ENCODE peak calls at places on chromosome 14, in ten cellular contexts. F is epithelial cell of esophagus; H is body of pancreas; I is brain microvascular endothelial cell; U is tibial nerve; Q is activated CD4-positive, alpha-beta T cell treated with anti-CD3 and anti-CD28 coated beads, Interleukin-2, amount 50 U/mL, for 4 hours; A is AG10803; X is aorta; W is fibroblast of gingiva; J is NT2/D1. R is an unnamed sample.

GRCh38 chr14:102272392-102272791 is 32.6 kb downstream of the MOK start:
- DNase-seq in F (peak), H (no peak), I (no peak), U (no peak), Q (no peak), A (peak), X (no peak), W (no peak), J (no peak), R (no peak)

GRCh38 chr14:100031506-100032281 is 33.5 kb upstream of the EVL start:
- DNase-seq in F (peak), H (no peak), I (peak), U (peak), Q (no peak), A (peak), X (peak), W (peak), J (no peak), R (peak)

GRCh38 chr14:73058923-73059311 is 583 bp downstream of the RBM25 start:
- DNase-seq in F (peak), H (peak), I (peak), U (peak), Q (peak), A (peak), X (no peak), W (peak), J (no peak), R (peak)

GRCh38 chr14:49417790-49418189 is 168.4 kb downstream of the RPS29 start:
- DNase-seq in F (no peak), H (no peak), I (no peak), U (no peak), Q (no peak), A (no peak), X (no peak), W (no peak), J (no peak), R (no peak)

GRCh38 chr14:92456215-92457017 is 57.2 kb upstream of the RIN3 start:
- DNase-seq in F (peak), H (no peak), I (peak), U (peak), Q (no peak), A (peak), X (peak), W (peak), J (peak), R (peak)

GRCh38 chr14:96616168-96616681 is 114.0 kb downstream of the PAPOLA start:
- DNase-seq in F (no peak), H (peak), I (no peak), U (no peak), Q (no peak), A (no peak), X (no peak), W (no peak), J (no peak), R (no peak)

GRCh38 chr14:38254565-38255407 is 1.1 kb downstream of the CLEC14A start:
- DNase-seq in F (no peak), H (no peak), I (no peak), U (no peak), Q (no peak), A (peak), X (peak), W (no peak), J (no peak), R (no peak)

GRCh38 chr14:44204061-44204815 is 302.8 kb downstream of the FSCB start:
- DNase-seq in F (no peak), H (no peak), I (peak), U (no peak), Q (no peak), A (no peak), X (no peak), W (peak), J (no peak), R (no peak)

GRCh38 chr14:68306934-68307758 is 485.7 kb downstream of the ZFP36L1 start:
- DNase-seq in F (peak), H (peak), I (no peak), U (no peak), Q (no peak), A (peak), X (no peak), W (peak), J (no peak), R (peak)

GRCh38 chr14:36874396-36875138 is 212.9 kb downstream of the PAX9 start:
- DNase-seq in F (peak), H (no peak), I (no peak), U (no peak), Q (no peak), A (no peak), X (no peak), W (no peak), J (no peak), R (peak)

GRCh38 chr14:72766296-72766695 is 127.6 kb downstream of the DPF3 start:
- DNase-seq in F (no peak), H (no peak), I (no peak), U (no peak), Q (no peak), A (no peak), X (no peak), W (no peak), J (no peak), R (no peak)

GRCh38 chr14:63760014-63760413 is 32.1 kb upstream of the SGPP1 start:
- DNase-seq in F (no peak), H (no peak), I (no peak), U (no peak), Q (no peak), A (no peak), X (no peak), W (no peak), J (no peak), R (no peak)

GRCh38 chr14:105853907-105854599 is 327.7 kb downstream of the TMEM121 start:
- DNase-seq in F (no peak), H (no peak), I (no peak), U (no peak), Q (no peak), A (no peak), X (peak), W (no peak), J (no peak), R (no peak)

GRCh38 chr14:35405304-35405996 is 901 bp upstream of the NFKBIA start:
- DNase-seq in F (peak), H (peak), I (no peak), U (peak), Q (no peak), A (no peak), X (peak), W (no peak), J (no peak), R (no peak)

GRCh38 chr14:95727084-95727700 is 13.3 kb upstream of the TCL1A start:
- DNase-seq in F (no peak), H (peak), I (no peak), U (no peak), Q (no peak), A (no peak), X (no peak), W (no peak), J (no peak), R (no peak)

GRCh38 chr14:41604793-41605534 is 1.7 kb upstream of the LRFN5 start:
- DNase-seq in F (no peak), H (no peak), I (no peak), U (peak), Q (no peak), A (peak), X (no peak), W (peak), J (peak), R (no peak)

GRCh38 chr14:100826371-100827139 is 637 bp downstream of the MEG3 start:
- DNase-seq in F (no peak), H (no peak), I (no peak), U (no peak), Q (no peak), A (peak), X (no peak), W (no peak), J (no peak), R (no peak)

GRCh38 chr14:67962215-67962644 is 142.7 kb downstream of the RAD51B start:
- DNase-seq in F (no peak), H (no peak), I (no peak), U (no peak), Q (no peak), A (no peak), X (no peak), W (no peak), J (no peak), R (no peak)

GRCh38 chr14:97217094-97217885 is 420.1 kb downstream of the VRK1 start:
- DNase-seq in F (no peak), H (no peak), I (no peak), U (no peak), Q (no peak), A (no peak), X (no peak), W (no peak), J (no peak), R (no peak)

GRCh38 chr14:51972566-51972965 is 16.8 kb upstream of the RTRAF start:
- DNase-seq in F (no peak), H (no peak), I (no peak), U (no peak), Q (no peak), A (peak), X (no peak), W (no peak), J (no peak), R (no peak)

GRCh38 chr14:77316872-77317271 is 3.8 kb downstream of the POMT2 start:
- DNase-seq in F (peak), H (no peak), I (no peak), U (no peak), Q (no peak), A (peak), X (no peak), W (no peak), J (no peak), R (peak)

GRCh38 chr14:100473249-100473648 is 114.0 kb downstream of the BEGAIN start:
- DNase-seq in F (no peak), H (no peak), I (no peak), U (no peak), Q (no peak), A (no peak), X (no peak), W (no peak), J (no peak), R (no peak)

GRCh38 chr14:99603965-99604765 is at the start of gene CCDC85C:
- DNase-seq in F (peak), H (peak), I (peak), U (peak), Q (peak), A (peak), X (peak), W (peak), J (peak), R (peak)

GRCh38 chr14:63632932-63633514 is 8.6 kb downstream of the WDR89 start:
- DNase-seq in F (peak), H (no peak), I (no peak), U (no peak), Q (no peak), A (peak), X (no peak), W (peak), J (no peak), R (peak)

GRCh38 chr14:64053694-64054669 is 201.2 kb downstream of the SYNE2 start:
- DNase-seq in F (peak), H (no peak), I (peak), U (no peak), Q (no peak), A (no peak), X (no peak), W (no peak), J (no peak), R (peak)

GRCh38 chr14:64632056-64632455 is 72.2 kb upstream of the PLEKHG3 start:
- DNase-seq in F (no peak), H (no peak), I (no peak), U (no peak), Q (no peak), A (peak), X (no peak), W (no peak), J (no peak), R (peak)

R was measured in PC-3.